ENCODE peak calls at places on chromosomes 12 and 14, in nine cellular contexts. S, F, X, G, E, A, O, T and K are unnamed samples.

GRCh38 chr12:19517583-19517982 is 78.3 kb downstream of the AEBP2 start:
- DNase-seq in S (no peak), F (no peak), X (no peak), G (no peak), E (no peak), A (no peak), O (no peak), T (no peak), K (no peak)

GRCh38 chr12:1890119-1890703 is 28.2 kb downstream of the CACNA2D4 start:
- DNase-seq in S (no peak), F (no peak), X (no peak), G (no peak), E (no peak), A (no peak), O (no peak), T (no peak), K (no peak)

GRCh38 chr12:51788876-51789275 is 59.6 kb downstream of the FIGNL2 start:
- DNase-seq in S (no peak), F (no peak), X (no peak), G (peak), E (no peak), A (no peak), O (no peak), T (no peak), K (no peak)

GRCh38 chr12:127964717-127965116 is 302.3 kb upstream of the TMEM132C start:
- DNase-seq in S (no peak), F (no peak), X (no peak), G (no peak), E (peak), A (no peak), O (no peak), T (no peak), K (no peak)

GRCh38 chr14:100106260-100106659 is 41.0 kb downstream of the EVL start:
- DNase-seq in S (no peak), F (no peak), X (no peak), G (no peak), E (no peak), A (no peak), O (no peak), T (no peak), K (no peak)

GRCh38 chr14:95183532-95184412 is 26.4 kb upstream of the DICER1 start:
- DNase-seq in S (no peak), F (no peak), X (no peak), G (no peak), E (no peak), A (no peak), O (no peak), T (no peak), K (no peak)

GRCh38 chr14:99579903-99580570 is 24.0 kb downstream of the CCDC85C start:
- DNase-seq in S (no peak), F (no peak), X (peak), G (no peak), E (peak), A (no peak), O (no peak), T (no peak), K (no peak)

GRCh38 chr12:63862187-63863107 is 17.9 kb downstream of the SRGAP1 start:
- DNase-seq in S (no peak), F (no peak), X (peak), G (no peak), E (peak), A (no peak), O (no peak), T (peak), K (no peak)

GRCh38 chr12:49537709-49538601 is 875 bp upstream of the KCNH3 start:
- DNase-seq in S (no peak), F (peak), X (no peak), G (no peak), E (no peak), A (peak), O (no peak), T (no peak), K (no peak)

GRCh38 chr12:93780115-93780641 is 103.0 kb downstream of the CRADD start:
- DNase-seq in S (no peak), F (no peak), X (no peak), G (peak), E (no peak), A (no peak), O (no peak), T (no peak), K (no peak)

GRCh38 chr14:31864937-31865855 is 211.9 kb upstream of the ARHGAP5 start:
- DNase-seq in S (no peak), F (no peak), X (no peak), G (no peak), E (no peak), A (no peak), O (no peak), T (no peak), K (no peak)

GRCh38 chr14:91326514-91326832 is 82.0 kb upstream of the GPR68 start:
- DNase-seq in S (no peak), F (no peak), X (no peak), G (no peak), E (no peak), A (no peak), O (no peak), T (no peak), K (no peak)

GRCh38 chr14:94864421-94865195 is 94.7 kb upstream of the GSC start:
- DNase-seq in S (no peak), F (peak), X (no peak), G (no peak), E (no peak), A (no peak), O (no peak), T (no peak), K (peak)

GRCh38 chr12:7161327-7161726 is 28.2 kb upstream of the PEX5 start:
- DNase-seq in S (no peak), F (no peak), X (no peak), G (no peak), E (no peak), A (no peak), O (no peak), T (no peak), K (no peak)

GRCh38 chr12:53737951-53738833 is 10.9 kb upstream of the CALCOCO1 start:
- DNase-seq in S (no peak), F (peak), X (no peak), G (no peak), E (no peak), A (peak), O (no peak), T (no peak), K (peak)

GRCh38 chr14:45743884-45744283 is 490.9 kb upstream of the MIS18BP1 start:
- DNase-seq in S (no peak), F (no peak), X (no peak), G (no peak), E (no peak), A (no peak), O (no peak), T (no peak), K (no peak)

GRCh38 chr12:84637926-84638325 is 274.7 kb downstream of the SLC6A15 start:
- DNase-seq in S (no peak), F (no peak), X (no peak), G (peak), E (no peak), A (no peak), O (no peak), T (no peak), K (no peak)

GRCh38 chr14:65357091-65357490 is 55.4 kb upstream of the FUT8 start:
- DNase-seq in S (no peak), F (no peak), X (no peak), G (no peak), E (no peak), A (no peak), O (no peak), T (no peak), K (no peak)

GRCh38 chr12:122864894-122865253 is 29.6 kb downstream of the HIP1R start:
- DNase-seq in S (no peak), F (peak), X (no peak), G (no peak), E (no peak), A (no peak), O (no peak), T (no peak), K (no peak)

GRCh38 chr12:70508178-70508577 is 129.1 kb downstream of the PTPRB start:
- DNase-seq in S (no peak), F (no peak), X (no peak), G (peak), E (peak), A (no peak), O (no peak), T (no peak), K (no peak)

GRCh38 chr12:114500775-114501473 is 95.0 kb upstream of the TBX5 start:
- DNase-seq in S (no peak), F (peak), X (no peak), G (no peak), E (no peak), A (no peak), O (no peak), T (no peak), K (no peak)

GRCh38 chr14:31716208-31716607 is 155.0 kb downstream of the NUBPL start:
- DNase-seq in S (no peak), F (no peak), X (no peak), G (peak), E (no peak), A (no peak), O (no peak), T (no peak), K (no peak)

GRCh38 chr12:6996040-6996441 is 22.2 kb downstream of the LPCAT3 start:
- DNase-seq in S (no peak), F (no peak), X (no peak), G (peak), E (no peak), A (no peak), O (no peak), T (peak), K (no peak)

GRCh38 chr14:104752338-104752734 is 611 bp upstream of the SIVA1 start:
- DNase-seq in S (no peak), F (no peak), X (no peak), G (no peak), E (no peak), A (peak), O (no peak), T (no peak), K (no peak)

GRCh38 chr12:2140858-2141519 is 88.2 kb downstream of the CACNA1C start:
- DNase-seq in S (no peak), F (no peak), X (no peak), G (no peak), E (no peak), A (no peak), O (no peak), T (no peak), K (no peak)

GRCh38 chr14:56117765-56118610 is at the start of gene PELI2:
- DNase-seq in S (no peak), F (peak), X (peak), G (peak), E (peak), A (peak), O (peak), T (peak), K (peak)
- TF ChIP-seq CTCF in S (peak), F (no peak), X (peak), G (no peak), E (no peak), A (no peak), O (no peak), T (no peak), K (peak)

DNA sequence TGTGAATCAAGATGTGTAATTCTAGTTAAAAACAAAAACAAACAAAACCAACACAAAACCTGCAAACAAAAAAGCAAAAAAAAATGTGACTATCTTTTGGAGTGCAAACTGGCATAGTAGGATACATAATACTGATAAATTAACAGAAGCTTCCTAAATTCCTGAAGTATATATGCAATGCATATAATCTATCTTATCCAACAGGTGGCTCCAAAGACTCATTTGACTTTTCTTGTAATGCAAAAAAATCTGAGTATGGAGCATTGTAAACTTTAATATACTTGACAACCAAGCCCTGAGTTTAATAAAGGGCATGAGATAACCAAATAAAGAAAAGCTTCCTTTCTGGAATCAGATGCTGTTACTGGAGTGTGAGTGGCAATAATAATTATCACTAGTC is 1003.6 kb downstream of the FSCB start:
- DNase-seq in S (no peak), F (no peak), X (no peak), G (no peak), E (peak), A (no peak), O (no peak), T (no peak), K (no peak)
- TF ChIP-seq CTCF in S (no peak), F (no peak), X (no peak), G (no peak), E (no peak), A (no peak), O (no peak), T (peak), K (no peak)

GRCh38 chr12:31222620-31223222 is 103.2 kb downstream of the SINHCAF start:
- DNase-seq in S (no peak), F (no peak), X (no peak), G (no peak), E (no peak), A (no peak), O (no peak), T (no peak), K (no peak)
- TF ChIP-seq CTCF in S (no peak), F (no peak), X (no peak), G (no peak), E (no peak), A (no peak), O (no peak), T (no peak), K (no peak)

DNA sequence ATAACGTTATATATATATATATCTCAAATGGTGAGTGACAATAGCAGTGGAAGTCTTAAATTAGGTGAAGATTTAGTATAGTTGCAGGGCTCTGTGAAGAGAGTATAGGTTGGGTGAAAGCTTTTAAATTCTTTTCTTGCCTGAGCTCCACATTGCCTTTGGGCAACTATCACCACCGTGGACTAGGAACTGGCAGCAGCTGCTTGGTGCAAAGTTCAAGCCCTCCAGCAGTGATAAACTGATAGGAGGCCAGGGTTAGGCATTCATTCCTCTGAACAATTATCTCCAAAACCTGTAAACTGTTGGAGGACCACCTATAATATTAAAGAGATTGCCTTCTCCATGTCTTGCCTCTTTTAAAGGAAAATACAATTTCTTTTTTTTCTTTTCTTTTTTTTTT is 91.2 kb upstream of the ATXN7L3B start:
- DNase-seq in S (no peak), F (no peak), X (no peak), G (no peak), E (no peak), A (no peak), O (no peak), T (no peak), K (no peak)
- TF ChIP-seq CTCF in S (no peak), F (no peak), X (no peak), G (no peak), E (no peak), A (no peak), O (no peak), T (no peak), K (no peak)

DNA sequence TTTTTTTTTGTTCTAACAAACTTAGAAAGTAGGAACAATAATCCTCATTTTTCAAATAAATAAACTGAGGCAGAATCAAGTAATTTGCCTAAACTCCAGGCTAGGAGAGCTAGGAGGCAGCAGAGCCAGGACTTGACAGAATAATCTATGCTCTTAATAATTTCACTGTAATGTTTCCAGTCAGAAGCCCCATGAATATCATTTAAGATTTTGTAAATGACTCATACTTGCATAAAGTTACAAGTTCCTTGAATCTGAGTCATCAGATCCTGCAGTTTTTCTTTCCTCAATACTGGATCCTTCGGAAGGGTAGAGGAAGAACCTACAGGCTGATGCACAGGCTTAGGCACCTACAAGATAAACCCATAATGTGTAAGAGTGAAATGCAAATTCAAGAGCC is 29.0 kb downstream of the CAPRIN2 start:
- DNase-seq in S (no peak), F (no peak), X (no peak), G (peak), E (peak), A (no peak), O (no peak), T (no peak), K (no peak)
- TF ChIP-seq CTCF in S (no peak), F (no peak), X (no peak), G (no peak), E (no peak), A (no peak), O (no peak), T (no peak), K (no peak)

GRCh38 chr12:120759591-120760348 is 34.1 kb downstream of the ACADS start:
- DNase-seq in S (no peak), F (peak), X (no peak), G (no peak), E (no peak), A (no peak), O (no peak), T (no peak), K (no peak)

GRCh38 chr12:120758798-120759590 is 33.4 kb downstream of the ACADS start:
- DNase-seq in S (no peak), F (no peak), X (no peak), G (no peak), E (no peak), A (no peak), O (no peak), T (no peak), K (no peak)

GRCh38 chr12:120761581-120761980 is 36.0 kb downstream of the ACADS start:
- DNase-seq in S (no peak), F (no peak), X (peak), G (peak), E (no peak), A (no peak), O (no peak), T (no peak), K (no peak)

GRCh38 chr12:120762093-120762492 is 36.5 kb downstream of the ACADS start:
- DNase-seq in S (no peak), F (no peak), X (no peak), G (peak), E (no peak), A (no peak), O (no peak), T (no peak), K (no peak)

DNA sequence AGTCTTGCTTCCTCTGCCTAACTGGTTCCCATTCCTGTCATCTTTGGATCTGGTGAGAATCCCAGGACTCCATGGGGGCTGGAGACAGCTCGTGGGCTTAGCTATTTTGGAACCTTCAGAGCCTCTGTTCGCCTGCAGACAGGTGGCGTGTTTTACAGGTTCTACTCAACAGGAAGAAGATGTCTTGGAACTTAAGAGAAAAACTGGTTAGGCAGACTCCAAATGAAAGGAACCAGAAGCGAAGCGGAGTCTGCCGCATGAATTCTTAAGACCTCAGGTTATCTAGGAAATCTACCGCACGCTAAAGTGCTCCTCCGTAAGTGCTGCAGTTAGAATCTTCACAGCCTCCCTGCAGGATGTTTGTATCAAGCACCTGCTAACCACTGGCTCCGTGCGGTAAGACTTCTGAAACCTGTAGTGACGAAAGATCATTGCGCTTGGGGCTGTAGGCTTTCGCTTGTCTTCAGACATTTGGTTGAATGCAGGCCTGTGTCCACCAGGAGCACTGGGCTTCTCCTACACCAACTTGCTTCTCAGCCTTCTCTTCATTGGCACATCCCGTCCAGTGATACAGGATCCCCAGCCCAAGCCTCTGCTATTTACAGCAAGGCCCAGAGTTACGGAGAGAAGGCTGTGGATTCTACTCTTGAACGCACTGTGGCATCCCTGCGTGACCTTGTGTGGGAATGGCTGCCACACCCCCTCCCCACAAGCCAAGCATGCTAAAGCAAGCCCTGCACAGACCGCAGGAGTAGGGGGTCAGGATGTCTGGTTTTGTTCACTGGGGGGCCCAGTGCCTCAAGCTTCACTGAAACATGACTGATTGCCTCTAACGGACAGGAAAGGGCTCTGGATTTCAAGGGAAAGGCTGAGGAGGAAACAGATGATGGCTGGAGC is 35.0 kb downstream of the ACADS start:
- DNase-seq in S (no peak), F (no peak), X (no peak), G (no peak), E (no peak), A (no peak), O (no peak), T (no peak), K (no peak)
- TF ChIP-seq CTCF in S (no peak), F (no peak), X (no peak), G (no peak), E (no peak), A (no peak), O (no peak), T (no peak), K (no peak)

GRCh38 chr12:126051611-126052107 is 986.4 kb downstream of the AACS start:
- DNase-seq in S (no peak), F (no peak), X (no peak), G (peak), E (peak), A (no peak), O (no peak), T (no peak), K (no peak)
- TF ChIP-seq CTCF in S (no peak), F (no peak), X (no peak), G (no peak), E (no peak), A (no peak), O (no peak), T (peak), K (no peak)

DNA sequence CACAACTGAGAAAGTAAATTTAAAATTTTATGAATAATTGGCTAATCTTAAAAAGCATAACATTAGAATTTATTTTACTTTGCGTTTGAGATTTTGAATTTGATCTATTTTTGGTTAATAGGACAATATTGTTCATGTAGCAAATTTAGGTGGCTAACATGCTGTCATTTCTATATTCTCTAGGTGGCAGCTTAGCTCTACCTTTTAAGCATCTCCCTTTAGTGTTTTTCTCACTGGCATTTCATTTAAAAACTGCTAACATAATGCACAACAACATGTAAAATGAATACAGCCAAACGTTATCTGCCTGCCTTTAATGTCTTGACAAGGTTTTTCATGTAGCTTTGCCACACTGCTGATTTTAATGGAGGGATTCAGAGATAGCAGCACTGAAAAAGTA is 272.3 kb upstream of the FBXO33 start:
- DNase-seq in S (no peak), F (no peak), X (no peak), G (no peak), E (no peak), A (no peak), O (no peak), T (no peak), K (no peak)
- TF ChIP-seq CTCF in S (no peak), F (no peak), X (no peak), G (no peak), E (no peak), A (no peak), O (no peak), T (no peak), K (no peak)

GRCh38 chr14:74906923-74907620 is 16.0 kb downstream of the RPS6KL1 start:
- DNase-seq in S (no peak), F (no peak), X (no peak), G (no peak), E (no peak), A (no peak), O (no peak), T (no peak), K (no peak)
- TF ChIP-seq CTCF in S (peak), F (peak), X (no peak), G (no peak), E (no peak), A (no peak), O (peak), T (no peak), K (peak)

GRCh38 chr14:50311337-50311973 is 574 bp downstream of the L2HGDH start:
- DNase-seq in S (no peak), F (no peak), X (no peak), G (no peak), E (no peak), A (no peak), O (no peak), T (no peak), K (no peak)
- TF ChIP-seq CTCF in S (peak), F (no peak), X (no peak), G (peak), E (peak), A (no peak), O (no peak), T (peak), K (no peak)